ENCODE peak calls at places on chromosomes 5 and 9, in seven cellular contexts. F is neural progenitor cell, B is Peyer's patch, Z is ovary, M is heart right ventricle, E is coronary artery, V is spleen. G is an unnamed sample.
A peak's percentile ranks its signal among the peaks of the same experiment; 100 is the strongest.

GRCh38 chr5:115209279-115209678 is 39.6 kb upstream of the TRIM36 start:
- DNase-seq in F (no peak), B (peak; percentile 68), Z (no peak), M (no peak), E (no peak), V (no peak), G (no peak)

GRCh38 chr5:179817071-179817840 is 3.4 kb upstream of the SQSTM1 start:
- DNase-seq in F (peak; percentile 52), B (no peak), Z (no peak), M (peak; percentile 43), E (no peak), V (peak; percentile 89), G (no peak)

GRCh38 chr9:22160235-22160634 is 151.1 kb upstream of the CDKN2B start:
- DNase-seq in F (no peak), B (no peak), Z (no peak), M (no peak), E (no peak), V (no peak), G (no peak)

GRCh38 chr5:392431-392988 is 50.5 kb upstream of the EXOC3 start:
- DNase-seq in F (no peak), B (peak; percentile 67), Z (no peak), M (no peak), E (peak; percentile 59), V (peak; percentile 74), G (no peak)

GRCh38 chr9:95341262-95342011 is 23.9 kb upstream of the FANCC start:
- DNase-seq in F (peak; percentile 27), B (no peak), Z (no peak), M (no peak), E (no peak), V (no peak), G (no peak)

GRCh38 chr5:89855417-89855816 is 554.1 kb downstream of the CETN3 start:
- DNase-seq in F (no peak), B (no peak), Z (no peak), M (no peak), E (no peak), V (no peak), G (no peak)

GRCh38 chr9:126327750-126328120 is 1.1 kb downstream of the MVB12B start:
- DNase-seq in F (peak; percentile 35), B (no peak), Z (no peak), M (no peak), E (no peak), V (no peak), G (peak; percentile 73)

GRCh38 chr9:124266139-124266825 is 8.5 kb downstream of the NEK6 start:
- DNase-seq in F (no peak), B (no peak), Z (no peak), M (no peak), E (no peak), V (no peak), G (no peak)

GRCh38 chr5:173663810-173664526 is 47.5 kb upstream of the BOD1 start:
- DNase-seq in F (no peak), B (no peak), Z (no peak), M (peak; percentile 44), E (no peak), V (peak; percentile 86), G (no peak)

GRCh38 chr5:42621662-42622061 is 135.0 kb upstream of the CCDC152 start:
- DNase-seq in F (no peak), B (no peak), Z (no peak), M (no peak), E (no peak), V (no peak), G (no peak)

GRCh38 chr9:136720251-136720886 is 8.0 kb downstream of the DIPK1B start:
- DNase-seq in F (peak; percentile 70), B (peak; percentile 47), Z (no peak), M (peak; percentile 59), E (no peak), V (no peak), G (no peak)

GRCh38 chr9:126159661-126160060 is 167.0 kb upstream of the MVB12B start:
- DNase-seq in F (no peak), B (no peak), Z (no peak), M (no peak), E (no peak), V (peak; percentile 43), G (no peak)

GRCh38 chr9:14369011-14369410 is 55.1 kb upstream of the NFIB start:
- DNase-seq in F (no peak), B (no peak), Z (no peak), M (no peak), E (no peak), V (no peak), G (no peak)

GRCh38 chr9:124780060-124780756 is 3.3 kb downstream of the OLFML2A start:
- DNase-seq in F (no peak), B (peak; percentile 45), Z (no peak), M (peak; percentile 48), E (no peak), V (peak; percentile 68), G (peak; percentile 12)

GRCh38 chr5:138649775-138650174 is 74.6 kb upstream of the HSPA9 start:
- DNase-seq in F (no peak), B (no peak), Z (no peak), M (no peak), E (no peak), V (no peak), G (peak; percentile 81)

GRCh38 chr9:127207734-127208410 is 56.7 kb upstream of the GARNL3 start:
- DNase-seq in F (no peak), B (peak; percentile 39), Z (no peak), M (no peak), E (no peak), V (peak; percentile 51), G (no peak)

GRCh38 chr5:145056805-145057204 is 778.3 kb downstream of the PRELID2 start:
- DNase-seq in F (no peak), B (no peak), Z (no peak), M (no peak), E (no peak), V (no peak), G (no peak)

GRCh38 chr9:71814226-71814625 is 45.9 kb upstream of the CEMIP2 start:
- DNase-seq in F (no peak), B (no peak), Z (no peak), M (no peak), E (no peak), V (no peak), G (no peak)

GRCh38 chr5:953535-954449 is 54.8 kb upstream of the NKD2 start:
- DNase-seq in F (no peak), B (no peak), Z (no peak), M (no peak), E (peak; percentile 47), V (peak; percentile 59), G (no peak)

GRCh38 chr5:121171834-121172233 is 679.8 kb upstream of the FTMT start:
- DNase-seq in F (no peak), B (no peak), Z (no peak), M (no peak), E (no peak), V (no peak), G (no peak)

GRCh38 chr9:130368631-130369103 is 76.1 kb upstream of the ASS1 start:
- DNase-seq in F (no peak), B (no peak), Z (no peak), M (no peak), E (no peak), V (no peak), G (no peak)

GRCh38 chr5:97142521-97143254 is at the start of gene LIX1:
- DNase-seq in F (peak; percentile 97), B (peak; percentile 50), Z (no peak), M (no peak), E (no peak), V (no peak), G (peak; percentile 63)

GRCh38 chr9:79581794-79582193 is 10.0 kb downstream of the TLE4 start:
- DNase-seq in F (peak; percentile 32), B (no peak), Z (no peak), M (no peak), E (no peak), V (no peak), G (no peak)

GRCh38 chr5:96114736-96115466 is 153.2 kb upstream of the ELL2 start:
- DNase-seq in F (no peak), B (no peak), Z (no peak), M (no peak), E (no peak), V (no peak), G (no peak)

GRCh38 chr5:76413746-76414145 is 10.7 kb downstream of the IQGAP2 start:
- DNase-seq in F (no peak), B (no peak), Z (no peak), M (no peak), E (no peak), V (no peak), G (no peak)

DNA sequence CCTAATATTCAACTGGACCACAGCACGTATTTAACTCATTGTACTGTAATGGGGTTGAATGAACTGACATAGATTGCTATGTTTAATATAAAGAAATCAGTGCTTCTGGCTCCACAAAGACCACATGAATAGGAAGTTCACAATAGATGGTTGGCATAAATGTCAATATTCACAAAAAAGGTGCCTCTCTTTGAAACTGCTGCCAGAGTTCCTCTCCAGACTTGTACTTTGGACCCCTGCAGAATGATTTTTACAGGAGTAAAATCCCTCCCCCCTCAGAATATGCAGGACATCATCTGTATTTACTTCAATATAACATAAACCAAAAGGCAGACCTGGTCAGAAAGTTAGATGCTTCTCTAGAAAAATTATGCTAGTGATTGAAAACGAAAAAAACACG is 508.5 kb upstream of the DAP start:
- DNase-seq in F (no peak), B (no peak), Z (no peak), M (no peak), E (no peak), V (no peak), G (no peak)
- H3K4me3 ChIP-seq in F (no peak overlapping the region), B (no peak overlapping the region), Z (no peak overlapping the region), M (no peak overlapping the region), E (no peak overlapping the region), V (no peak overlapping the region), G (no peak overlapping the region)

DNA sequence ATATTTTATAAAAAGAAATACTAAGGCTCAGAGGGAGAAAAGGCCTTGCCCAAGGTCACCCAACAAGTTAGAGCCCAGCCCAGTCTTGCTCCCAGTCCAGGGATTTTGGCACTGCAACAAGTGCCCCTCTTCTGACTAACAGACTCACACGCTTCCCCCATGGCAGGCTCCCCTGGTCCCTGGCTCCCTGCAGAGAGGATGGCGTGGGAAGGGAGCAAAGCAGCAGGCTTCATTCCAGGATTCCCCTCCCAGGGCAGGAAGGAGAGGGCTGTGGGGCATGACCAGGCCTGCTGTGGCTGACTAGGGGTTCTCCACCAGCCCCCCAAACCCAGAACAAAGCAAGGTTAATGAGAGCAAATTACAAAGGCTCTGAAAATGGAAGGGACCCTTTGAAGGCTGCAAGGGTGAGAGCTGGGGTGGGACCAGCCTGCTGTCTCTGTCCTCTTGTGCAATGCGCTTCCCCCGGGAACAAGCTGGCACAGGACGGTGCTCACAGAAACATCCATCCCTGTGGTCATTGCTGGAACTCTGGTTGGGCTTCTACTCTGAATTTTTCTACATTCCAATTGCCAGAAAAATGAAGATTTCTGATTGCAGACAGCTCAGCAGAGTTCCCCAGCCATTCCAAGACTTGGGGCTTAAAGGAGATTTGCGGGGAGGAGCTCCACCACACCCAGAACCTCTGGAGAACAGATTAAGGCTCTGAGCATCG is 37.1 kb upstream of the FAT2 start:
- DNase-seq in F (no peak), B (no peak), Z (no peak), M (peak; percentile 26), E (no peak), V (no peak), G (no peak)
- TF ChIP-seq CTCF in F (no peak), B (no peak), Z (no peak), M (no peak), E (no peak), V (no peak), G (no peak)

GRCh38 chr5:80502795-80503194 is 14.9 kb downstream of the FAM151B start:
- DNase-seq in F (no peak), B (no peak), Z (no peak), M (no peak), E (no peak), V (no peak), G (no peak)
- H3K27ac ChIP-seq in F (no peak overlapping the region), B (no peak overlapping the region), Z (no peak overlapping the region), M (no peak overlapping the region), E (no peak overlapping the region), V (no peak overlapping the region), G (no peak overlapping the region)

GRCh38 chr5:141877478-141878185 is 578 bp downstream of the PCDH1 start:
- DNase-seq in F (peak; percentile 18), B (no peak), Z (no peak), M (no peak), E (peak; percentile 71), V (peak; percentile 78), G (no peak)
- H3K4me3 ChIP-seq in F (peak overlapping the region; percentile 97), B (peak overlapping the region; percentile 94), Z (peak overlapping the region; percentile 43), M (peak overlapping the region; percentile 84), E (peak overlapping the region; percentile 79), V (peak overlapping the region; percentile 39), G (peak overlapping the region; percentile 56)

G was measured in WERI-Rb-1.